ENCODE peak calls at places on chromosomes 4 and X, in five cellular contexts. One of them, this sample, is unnamed.
A peak's percentile ranks its signal among the peaks of the same experiment; 100 is the strongest.

GRCh38 chrX:100731441-100732281 is at the start of gene SYTL4:
- DNase-seq in neural progenitor cell: peak; percentile 57
- DNase-seq in OCI-LY7: no peak
- DNase-seq in PC-3: peak; percentile 20
- DNase-seq in neuronal stem cell: no peak
- DNase-seq in this sample: peak; percentile 52

GRCh38 chrX:118865231-118865630 is 41.6 kb downstream of the ZCCHC12 start:
- DNase-seq in neuronal stem cell: no peak
- DNase-seq in neural progenitor cell: no peak
- DNase-seq in PC-3: no peak
- DNase-seq in OCI-LY7: no peak
- DNase-seq in this sample: no peak

GRCh38 chr4:107862658-107863057 is 37.9 kb downstream of the SGMS2 start:
- DNase-seq in neural progenitor cell: no peak
- DNase-seq in OCI-LY7: no peak
- DNase-seq in neuronal stem cell: no peak
- DNase-seq in PC-3: peak; percentile 92
- DNase-seq in this sample: peak; percentile 68

GRCh38 chr4:2288051-2288541 is 26.2 kb upstream of the MXD4 start:
- DNase-seq in neural progenitor cell: no peak
- DNase-seq in OCI-LY7: no peak
- DNase-seq in neuronal stem cell: no peak
- DNase-seq in PC-3: no peak
- DNase-seq in this sample: no peak

GRCh38 chr4:174394915-174395314 is 111.2 kb downstream of the CEP44 start:
- DNase-seq in PC-3: peak; percentile 67
- DNase-seq in neural progenitor cell: no peak
- DNase-seq in neuronal stem cell: no peak
- DNase-seq in OCI-LY7: no peak
- DNase-seq in this sample: no peak

GRCh38 chrX:38939067-38939466 is 137.8 kb downstream of the MID1IP1 start:
- DNase-seq in OCI-LY7: no peak
- DNase-seq in neuronal stem cell: no peak
- DNase-seq in PC-3: no peak
- DNase-seq in neural progenitor cell: no peak
- DNase-seq in this sample: no peak

GRCh38 chrX:70998402-70999027 is 67.6 kb upstream of the SLC7A3 start:
- DNase-seq in neuronal stem cell: peak; percentile 26
- DNase-seq in OCI-LY7: peak; percentile 46
- DNase-seq in PC-3: peak; percentile 42
- DNase-seq in neural progenitor cell: peak; percentile 69
- DNase-seq in this sample: no peak

GRCh38 chrX:106954041-106954440 is 33.8 kb downstream of the CLDN2 start:
- DNase-seq in PC-3: no peak
- DNase-seq in neuronal stem cell: no peak
- DNase-seq in neural progenitor cell: no peak
- DNase-seq in OCI-LY7: no peak
- DNase-seq in this sample: no peak

GRCh38 chrX:118349188-118349587 is 3.3 kb downstream of the WDR44 start:
- DNase-seq in OCI-LY7: no peak
- DNase-seq in neural progenitor cell: no peak
- DNase-seq in PC-3: no peak
- DNase-seq in neuronal stem cell: no peak
- DNase-seq in this sample: no peak

GRCh38 chr4:148962539-148963290 is 520.5 kb upstream of the NR3C2 start:
- DNase-seq in neural progenitor cell: no peak
- DNase-seq in neuronal stem cell: no peak
- DNase-seq in PC-3: peak; percentile 73
- DNase-seq in OCI-LY7: no peak
- DNase-seq in this sample: no peak

GRCh38 chrX:119790977-119791436 is 423 bp downstream of the RPL39 start:
- DNase-seq in neuronal stem cell: no peak
- DNase-seq in OCI-LY7: peak; percentile 51
- DNase-seq in neural progenitor cell: no peak
- DNase-seq in PC-3: peak; percentile 12
- DNase-seq in this sample: no peak

GRCh38 chrX:57286507-57287251 is at the start of gene FAAH2:
- DNase-seq in OCI-LY7: peak; percentile 81
- DNase-seq in neuronal stem cell: no peak
- DNase-seq in neural progenitor cell: peak; percentile 73
- DNase-seq in PC-3: peak; percentile 87
- DNase-seq in this sample: peak; percentile 90

GRCh38 chrX:147342197-147342596 is 527.7 kb upstream of the CXorf51A start:
- DNase-seq in PC-3: no peak
- DNase-seq in OCI-LY7: no peak
- DNase-seq in neuronal stem cell: no peak
- DNase-seq in neural progenitor cell: no peak
- DNase-seq in this sample: no peak

GRCh38 chrX:65745992-65746391 is 78.5 kb downstream of the MSN start:
- DNase-seq in neuronal stem cell: no peak
- DNase-seq in neural progenitor cell: no peak
- DNase-seq in OCI-LY7: no peak
- DNase-seq in PC-3: peak; percentile 13
- DNase-seq in this sample: no peak

GRCh38 chr4:96845091-96845490 is 1005.2 kb downstream of the PDHA2 start:
- DNase-seq in PC-3: no peak
- DNase-seq in OCI-LY7: no peak
- DNase-seq in neural progenitor cell: no peak
- DNase-seq in neuronal stem cell: no peak
- DNase-seq in this sample: no peak

GRCh38 chrX:49840679-49841078 is 11.6 kb downstream of the PAGE4 start:
- DNase-seq in PC-3: peak; percentile 56
- DNase-seq in neural progenitor cell: peak; percentile 84
- DNase-seq in OCI-LY7: peak; percentile 36
- DNase-seq in neuronal stem cell: peak; percentile 58
- DNase-seq in this sample: peak; percentile 23

GRCh38 chrX:1392376-1393130 is 640 bp upstream of the SLC25A6 start:
- DNase-seq in PC-3: peak; percentile 45
- DNase-seq in neuronal stem cell: no peak
- DNase-seq in neural progenitor cell: peak; percentile 84
- DNase-seq in OCI-LY7: peak; percentile 69
- DNase-seq in this sample: peak; percentile 61

GRCh38 chrX:39377171-39377570 is 575.9 kb downstream of the MID1IP1 start:
- DNase-seq in OCI-LY7: no peak
- DNase-seq in PC-3: no peak
- DNase-seq in neural progenitor cell: no peak
- DNase-seq in neuronal stem cell: no peak
- DNase-seq in this sample: no peak

GRCh38 chr4:84235131-84235530 is 264.0 kb downstream of the NKX6-1 start:
- DNase-seq in OCI-LY7: no peak
- DNase-seq in neural progenitor cell: no peak
- DNase-seq in PC-3: no peak
- DNase-seq in neuronal stem cell: no peak
- DNase-seq in this sample: no peak

GRCh38 chr4:88138561-88138960 is 19.9 kb downstream of the ABCG2 start:
- DNase-seq in neuronal stem cell: no peak
- DNase-seq in PC-3: peak; percentile 76
- DNase-seq in neural progenitor cell: no peak
- DNase-seq in OCI-LY7: no peak
- DNase-seq in this sample: no peak

GRCh38 chr4:107631568-107631967 is 88.5 kb downstream of the PAPSS1 start:
- DNase-seq in PC-3: no peak
- DNase-seq in neural progenitor cell: no peak
- DNase-seq in OCI-LY7: no peak
- DNase-seq in neuronal stem cell: no peak
- DNase-seq in this sample: no peak

GRCh38 chr4:126727461-126727860 is 905.3 kb upstream of the INTU start:
- DNase-seq in PC-3: no peak
- DNase-seq in neuronal stem cell: no peak
- DNase-seq in OCI-LY7: no peak
- DNase-seq in neural progenitor cell: no peak
- DNase-seq in this sample: no peak

GRCh38 chr4:123121241-123121907 is 199.0 kb upstream of the NUDT6 start:
- DNase-seq in neural progenitor cell: no peak
- DNase-seq in OCI-LY7: no peak
- DNase-seq in PC-3: peak; percentile 77
- DNase-seq in neuronal stem cell: no peak
- DNase-seq in this sample: peak; percentile 66

GRCh38 chrX:21738145-21738949 is 19.6 kb downstream of the SMPX start:
- DNase-seq in neuronal stem cell: peak; percentile 18
- DNase-seq in PC-3: no peak
- DNase-seq in OCI-LY7: no peak
- DNase-seq in neural progenitor cell: peak; percentile 73
- DNase-seq in this sample: no peak

GRCh38 chrX:45712067-45712466 is 511.4 kb upstream of the DIPK2B start:
- DNase-seq in neuronal stem cell: no peak
- DNase-seq in OCI-LY7: no peak
- DNase-seq in PC-3: peak; percentile 90
- DNase-seq in neural progenitor cell: no peak
- DNase-seq in this sample: no peak

GRCh38 chr4:163991268-163991667 is 496.8 kb downstream of the TMA16 start:
- DNase-seq in OCI-LY7: no peak
- DNase-seq in neuronal stem cell: no peak
- DNase-seq in PC-3: peak; percentile 63
- DNase-seq in neural progenitor cell: no peak
- DNase-seq in this sample: no peak

GRCh38 chr4:32455231-32455630 is 1735.1 kb downstream of the PCDH7 start:
- DNase-seq in PC-3: peak; percentile 35
- DNase-seq in OCI-LY7: no peak
- DNase-seq in neuronal stem cell: no peak
- DNase-seq in neural progenitor cell: no peak
- DNase-seq in this sample: no peak

GRCh38 chr4:33107813-33108212 is 2387.6 kb downstream of the PCDH7 start:
- DNase-seq in PC-3: peak; percentile 21
- DNase-seq in neuronal stem cell: no peak
- DNase-seq in OCI-LY7: no peak
- DNase-seq in neural progenitor cell: no peak
- DNase-seq in this sample: no peak

GRCh38 chrX:74248889-74249288 is 55.1 kb upstream of the ZCCHC13 start:
- DNase-seq in PC-3: no peak
- DNase-seq in OCI-LY7: no peak
- DNase-seq in neuronal stem cell: no peak
- DNase-seq in neural progenitor cell: peak; percentile 9
- DNase-seq in this sample: no peak

GRCh38 chr4:82380831-82381230 is 7.0 kb upstream of the HNRNPD start:
- DNase-seq in PC-3: no peak
- DNase-seq in neuronal stem cell: no peak
- DNase-seq in OCI-LY7: no peak
- DNase-seq in neural progenitor cell: no peak
- DNase-seq in this sample: no peak

DNA sequence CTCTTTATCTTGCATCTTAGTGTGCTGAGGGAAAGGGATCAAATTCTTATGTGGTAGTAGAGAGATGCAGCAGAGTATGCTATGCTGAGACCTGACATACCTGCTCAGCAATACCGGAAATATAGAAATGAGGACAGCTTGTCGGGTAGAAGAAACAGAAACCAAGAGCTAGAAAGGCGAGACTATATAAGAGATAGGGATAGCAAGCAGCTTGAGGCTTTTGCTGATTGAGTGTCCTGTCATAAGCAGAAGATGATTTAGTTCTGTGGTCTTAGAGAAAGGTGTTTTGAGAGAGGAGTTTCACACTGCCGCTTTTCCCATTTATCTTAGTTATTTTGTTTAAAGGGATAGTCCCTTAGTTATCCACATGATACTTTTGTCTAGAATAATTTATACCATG is 31.7 kb downstream of the USP9X start:
- DNase-seq in OCI-LY7: peak; percentile 39
- DNase-seq in neural progenitor cell: no peak
- DNase-seq in PC-3: peak; percentile 4
- DNase-seq in neuronal stem cell: no peak
- DNase-seq in this sample: peak; percentile 1
- H3K4me1 ChIP-seq in OCI-LY7: peaks cover 18% of the 10 kb centered on the region
- H3K4me1 ChIP-seq in neural progenitor cell: peaks cover 10% of the 10 kb centered on the region
- H3K4me1 ChIP-seq in PC-3: peaks cover 24% of the 10 kb centered on the region
- H3K4me1 ChIP-seq in neuronal stem cell: peaks cover 2% of the 10 kb centered on the region
- H3K4me1 ChIP-seq in this sample: no peaks in the 10 kb centered on the region

DNA sequence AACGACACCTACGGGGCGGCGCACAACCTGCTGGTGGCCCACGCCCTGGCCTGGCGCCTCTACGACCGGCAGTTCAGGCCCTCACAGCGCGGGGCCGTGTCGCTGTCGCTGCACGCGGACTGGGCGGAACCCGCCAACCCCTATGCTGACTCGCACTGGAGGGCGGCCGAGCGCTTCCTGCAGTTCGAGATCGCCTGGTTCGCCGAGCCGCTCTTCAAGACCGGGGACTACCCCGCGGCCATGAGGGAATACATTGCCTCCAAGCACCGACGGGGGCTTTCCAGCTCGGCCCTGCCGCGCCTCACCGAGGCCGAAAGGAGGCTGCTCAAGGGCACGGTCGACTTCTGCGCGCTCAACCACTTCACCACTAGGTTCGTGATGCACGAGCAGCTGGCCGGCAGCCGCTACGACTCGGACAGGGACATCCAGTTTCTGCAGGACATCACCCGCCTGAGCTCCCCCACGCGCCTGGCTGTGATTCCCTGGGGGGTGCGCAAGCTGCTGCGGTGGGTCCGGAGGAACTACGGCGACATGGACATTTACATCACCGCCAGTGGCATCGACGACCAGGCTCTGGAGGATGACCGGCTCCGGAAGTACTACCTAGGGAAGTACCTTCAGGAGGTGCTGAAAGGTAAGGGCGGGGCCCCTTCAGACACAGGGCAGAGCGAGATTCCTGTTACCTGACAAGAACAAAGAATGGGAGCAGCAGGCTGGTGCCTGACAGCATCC is 11.7 kb downstream of the RPL9 start:
- DNase-seq in PC-3: peak; percentile 18
- DNase-seq in neural progenitor cell: peak; percentile 49
- DNase-seq in neuronal stem cell: peak; percentile 36
- DNase-seq in OCI-LY7: no peak
- DNase-seq in this sample: peak; percentile 29
- H2AFZ ChIP-seq in PC-3: no peak overlapping the region
- H2AFZ ChIP-seq in neural progenitor cell: no peak overlapping the region
- H2AFZ ChIP-seq in neuronal stem cell: no peak overlapping the region
- H2AFZ ChIP-seq in OCI-LY7: no peak overlapping the region
- H2AFZ ChIP-seq in this sample: no peak overlapping the region

DNA sequence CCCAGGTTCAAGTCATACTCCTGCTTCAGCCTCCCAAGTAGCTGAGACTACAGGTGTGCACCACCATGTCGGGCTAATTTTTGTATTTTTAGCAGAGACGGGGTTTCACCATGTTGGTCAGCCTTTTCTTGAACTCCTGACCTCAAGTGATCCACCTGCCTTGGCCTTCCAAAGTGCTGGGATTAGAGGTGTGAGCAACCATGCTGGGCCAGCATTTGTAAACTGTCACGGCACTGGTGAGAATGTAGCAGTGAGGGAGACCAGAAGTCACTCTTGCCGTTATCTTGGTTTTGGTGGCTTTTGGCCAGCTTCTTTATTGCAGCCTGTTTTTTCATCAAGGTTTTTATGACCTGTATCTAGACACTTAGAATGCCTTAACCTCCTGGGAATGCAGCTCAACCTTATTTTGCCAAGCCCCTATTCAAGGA is 22.4 kb downstream of the PCDH18 start:
- DNase-seq in neural progenitor cell: no peak
- DNase-seq in neuronal stem cell: no peak
- DNase-seq in PC-3: peak; percentile 29
- DNase-seq in OCI-LY7: no peak
- DNase-seq in this sample: peak; percentile 22
- H3K4me1 ChIP-seq in neural progenitor cell: no peaks in the 10 kb centered on the region
- H3K4me1 ChIP-seq in neuronal stem cell: no peaks in the 10 kb centered on the region
- H3K4me1 ChIP-seq in PC-3: peaks cover 20% of the 10 kb centered on the region
- H3K4me1 ChIP-seq in OCI-LY7: no peaks in the 10 kb centered on the region
- H3K4me1 ChIP-seq in this sample: no peaks in the 10 kb centered on the region

DNA sequence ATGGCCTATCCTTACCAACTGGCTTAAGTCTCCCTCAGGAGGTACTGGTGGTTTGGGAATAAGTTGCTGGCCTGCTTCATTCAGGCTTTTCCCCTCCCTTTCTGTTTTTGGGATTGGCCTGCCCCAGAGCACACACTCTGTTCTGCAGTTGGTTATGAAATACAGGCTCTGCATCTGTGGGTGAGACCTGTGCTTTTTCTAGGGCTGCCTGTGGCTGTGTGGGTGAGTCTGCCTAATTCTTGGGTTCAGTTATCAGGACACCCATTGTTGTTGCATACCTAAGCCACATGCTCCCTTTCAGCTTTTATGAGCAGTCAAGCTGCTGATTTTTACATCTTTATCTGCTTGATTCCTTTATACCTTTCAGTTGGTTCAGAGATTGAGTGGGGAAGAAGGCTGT is 19.0 kb upstream of the CWH43 start:
- DNase-seq in OCI-LY7: no peak
- DNase-seq in PC-3: no peak
- DNase-seq in neural progenitor cell: no peak
- DNase-seq in neuronal stem cell: no peak
- DNase-seq in this sample: no peak
- H2AFZ ChIP-seq in OCI-LY7: no peak overlapping the region
- H2AFZ ChIP-seq in PC-3: no peak overlapping the region
- H2AFZ ChIP-seq in neural progenitor cell: no peak overlapping the region
- H2AFZ ChIP-seq in neuronal stem cell: peak overlapping the region; percentile 54
- H2AFZ ChIP-seq in this sample: no peak overlapping the region